ENCODE peak calls at places on chromosome 9, in nine cellular contexts. One of them, this sample, is unnamed.

GRCh38 chr9:133115604-133116345 is 5.3 kb downstream of the RALGDS start:
- DNase-seq in ovary: no peak
- DNase-seq in HCEC 1CT: no peak
- DNase-seq in tibial artery: no peak
- DNase-seq in Daoy: peak
- DNase-seq in activated CD8-positive, alpha-beta memory T cell treated with anti-CD3 and anti-CD28 coated beads for 48 hours: no peak
- DNase-seq in AG09319: no peak
- DNase-seq in uterus: no peak
- DNase-seq in non-pigmented ciliary epithelial cell: no peak
- DNase-seq in this sample: no peak

GRCh38 chr9:135916998-135917397 is 9.7 kb upstream of the CAMSAP1 start:
- DNase-seq in ovary: no peak
- DNase-seq in HCEC 1CT: no peak
- DNase-seq in tibial artery: no peak
- DNase-seq in Daoy: no peak
- DNase-seq in activated CD8-positive, alpha-beta memory T cell treated with anti-CD3 and anti-CD28 coated beads for 48 hours: no peak
- DNase-seq in AG09319: no peak
- DNase-seq in uterus: no peak
- DNase-seq in non-pigmented ciliary epithelial cell: no peak
- DNase-seq in this sample: no peak

GRCh38 chr9:119304566-119304965 is 64.7 kb downstream of the BRINP1 start:
- DNase-seq in ovary: no peak
- DNase-seq in HCEC 1CT: no peak
- DNase-seq in tibial artery: no peak
- DNase-seq in Daoy: no peak
- DNase-seq in activated CD8-positive, alpha-beta memory T cell treated with anti-CD3 and anti-CD28 coated beads for 48 hours: no peak
- DNase-seq in AG09319: no peak
- DNase-seq in uterus: no peak
- DNase-seq in non-pigmented ciliary epithelial cell: no peak
- DNase-seq in this sample: no peak

GRCh38 chr9:129720865-129721545 is 31.8 kb downstream of the PTGES start:
- DNase-seq in ovary: no peak
- DNase-seq in HCEC 1CT: no peak
- DNase-seq in tibial artery: no peak
- DNase-seq in Daoy: peak
- DNase-seq in activated CD8-positive, alpha-beta memory T cell treated with anti-CD3 and anti-CD28 coated beads for 48 hours: no peak
- DNase-seq in AG09319: no peak
- DNase-seq in uterus: no peak
- DNase-seq in non-pigmented ciliary epithelial cell: no peak
- DNase-seq in this sample: no peak

GRCh38 chr9:4417578-4418325 is 72.5 kb upstream of the SLC1A1 start:
- DNase-seq in ovary: no peak
- DNase-seq in HCEC 1CT: peak
- DNase-seq in tibial artery: no peak
- DNase-seq in Daoy: peak
- DNase-seq in activated CD8-positive, alpha-beta memory T cell treated with anti-CD3 and anti-CD28 coated beads for 48 hours: no peak
- DNase-seq in AG09319: no peak
- DNase-seq in uterus: no peak
- DNase-seq in non-pigmented ciliary epithelial cell: peak
- DNase-seq in this sample: no peak

GRCh38 chr9:133707065-133707760 is 30.9 kb downstream of the SARDH start:
- DNase-seq in ovary: no peak
- DNase-seq in HCEC 1CT: no peak
- DNase-seq in tibial artery: no peak
- DNase-seq in Daoy: peak
- DNase-seq in activated CD8-positive, alpha-beta memory T cell treated with anti-CD3 and anti-CD28 coated beads for 48 hours: no peak
- DNase-seq in AG09319: no peak
- DNase-seq in uterus: peak
- DNase-seq in non-pigmented ciliary epithelial cell: no peak
- DNase-seq in this sample: no peak

GRCh38 chr9:103660830-103661229 is 433.3 kb upstream of the SMC2 start:
- DNase-seq in ovary: no peak
- DNase-seq in HCEC 1CT: no peak
- DNase-seq in tibial artery: no peak
- DNase-seq in Daoy: no peak
- DNase-seq in activated CD8-positive, alpha-beta memory T cell treated with anti-CD3 and anti-CD28 coated beads for 48 hours: no peak
- DNase-seq in AG09319: no peak
- DNase-seq in uterus: no peak
- DNase-seq in non-pigmented ciliary epithelial cell: no peak
- DNase-seq in this sample: no peak

GRCh38 chr9:15373201-15373530 is 49.5 kb upstream of the SNAPC3 start:
- DNase-seq in ovary: no peak
- DNase-seq in HCEC 1CT: peak
- DNase-seq in tibial artery: no peak
- DNase-seq in Daoy: no peak
- DNase-seq in activated CD8-positive, alpha-beta memory T cell treated with anti-CD3 and anti-CD28 coated beads for 48 hours: no peak
- DNase-seq in AG09319: peak
- DNase-seq in uterus: no peak
- DNase-seq in non-pigmented ciliary epithelial cell: peak
- DNase-seq in this sample: no peak

GRCh38 chr9:88746029-88746743 is 211.2 kb downstream of the NXNL2 start:
- DNase-seq in ovary: peak
- DNase-seq in HCEC 1CT: peak
- DNase-seq in tibial artery: peak
- DNase-seq in Daoy: peak
- DNase-seq in activated CD8-positive, alpha-beta memory T cell treated with anti-CD3 and anti-CD28 coated beads for 48 hours: no peak
- DNase-seq in AG09319: peak
- DNase-seq in uterus: peak
- DNase-seq in non-pigmented ciliary epithelial cell: peak
- DNase-seq in this sample: no peak

This sample was measured in lower leg skin.